ENCODE peak calls at places on chromosomes 4 and X, in four cellular contexts. One of them, this sample, is unnamed.

GRCh38 chrX:24207826-24208225 is 58.3 kb downstream of the ZFX start:
- DNase-seq in prostate gland: no peak
- DNase-seq in cardiac muscle cell: no peak
- DNase-seq in breast epithelium: no peak
- DNase-seq in this sample: no peak

GRCh38 chrX:41480508-41481260 is 33.5 kb downstream of the NYX start:
- DNase-seq in prostate gland: no peak
- DNase-seq in cardiac muscle cell: no peak
- DNase-seq in breast epithelium: no peak
- DNase-seq in this sample: no peak

GRCh38 chrX:115912372-115912897 is 258.1 kb upstream of the AGTR2 start:
- DNase-seq in prostate gland: no peak
- DNase-seq in cardiac muscle cell: no peak
- DNase-seq in breast epithelium: no peak
- DNase-seq in this sample: no peak

GRCh38 chr4:81314196-81314896 is 99.3 kb upstream of the PRKG2 start:
- DNase-seq in prostate gland: no peak
- DNase-seq in cardiac muscle cell: peak; percentile 57
- DNase-seq in breast epithelium: no peak
- DNase-seq in this sample: peak; percentile 85

GRCh38 chrX:11427082-11428033 is 134.1 kb downstream of the AMELX start:
- DNase-seq in prostate gland: peak; percentile 45
- DNase-seq in cardiac muscle cell: peak; percentile 6
- DNase-seq in breast epithelium: no peak
- DNase-seq in this sample: peak; percentile 46

GRCh38 chrX:72620550-72621145 is 48.0 kb upstream of the HDAC8 start:
- DNase-seq in prostate gland: peak; percentile 74
- DNase-seq in cardiac muscle cell: no peak
- DNase-seq in breast epithelium: peak; percentile 43
- DNase-seq in this sample: peak; percentile 93

GRCh38 chr4:42566835-42567234 is 90.1 kb downstream of the ATP8A1 start:
- DNase-seq in prostate gland: no peak
- DNase-seq in cardiac muscle cell: no peak
- DNase-seq in breast epithelium: no peak
- DNase-seq in this sample: no peak

GRCh38 chr4:41679991-41680390 is 68.5 kb downstream of the PHOX2B start:
- DNase-seq in prostate gland: no peak
- DNase-seq in cardiac muscle cell: no peak
- DNase-seq in breast epithelium: no peak
- DNase-seq in this sample: no peak

GRCh38 chrX:71058116-71058515 is 10.0 kb downstream of the SNX12 start:
- DNase-seq in prostate gland: no peak
- DNase-seq in cardiac muscle cell: no peak
- DNase-seq in breast epithelium: no peak
- DNase-seq in this sample: no peak

GRCh38 chr4:61298178-61298740 is 98.1 kb downstream of the ADGRL3 start:
- DNase-seq in prostate gland: no peak
- DNase-seq in cardiac muscle cell: peak; percentile 13
- DNase-seq in breast epithelium: no peak
- DNase-seq in this sample: no peak

GRCh38 chr4:8342651-8343050 is 73.1 kb downstream of the HTRA3 start:
- DNase-seq in prostate gland: no peak
- DNase-seq in cardiac muscle cell: no peak
- DNase-seq in breast epithelium: no peak
- DNase-seq in this sample: no peak

GRCh38 chr4:64899563-64899962 is 490.3 kb upstream of the TECRL start:
- DNase-seq in prostate gland: no peak
- DNase-seq in cardiac muscle cell: no peak
- DNase-seq in breast epithelium: no peak
- DNase-seq in this sample: no peak

GRCh38 chr4:47879458-47879857 is 34.9 kb downstream of the NFXL1 start:
- DNase-seq in prostate gland: no peak
- DNase-seq in cardiac muscle cell: no peak
- DNase-seq in breast epithelium: no peak
- DNase-seq in this sample: no peak

GRCh38 chr4:151952711-151953254 is 192.0 kb upstream of the GATB start:
- DNase-seq in prostate gland: no peak
- DNase-seq in cardiac muscle cell: no peak
- DNase-seq in breast epithelium: no peak
- DNase-seq in this sample: no peak

GRCh38 chrX:80808854-80809493 is 703 bp downstream of the BRWD3 start:
- DNase-seq in prostate gland: peak; percentile 11
- DNase-seq in cardiac muscle cell: peak; percentile 10
- DNase-seq in breast epithelium: peak; percentile 19
- DNase-seq in this sample: peak; percentile 22

GRCh38 chr4:78684196-78685079 is 91.7 kb upstream of the BMP2K start:
- DNase-seq in prostate gland: no peak
- DNase-seq in cardiac muscle cell: no peak
- DNase-seq in breast epithelium: no peak
- DNase-seq in this sample: no peak

GRCh38 chr4:123977623-123978022 is 581.0 kb downstream of the SPRY1 start:
- DNase-seq in prostate gland: no peak
- DNase-seq in cardiac muscle cell: no peak
- DNase-seq in breast epithelium: no peak
- DNase-seq in this sample: no peak

GRCh38 chrX:22950278-22951266 is 49.2 kb upstream of the DDX53 start:
- DNase-seq in prostate gland: no peak
- DNase-seq in cardiac muscle cell: no peak
- DNase-seq in breast epithelium: no peak
- DNase-seq in this sample: peak; percentile 50

GRCh38 chr4:1531683-1532548 is 125.7 kb upstream of the NKX1-1 start:
- DNase-seq in prostate gland: no peak
- DNase-seq in cardiac muscle cell: no peak
- DNase-seq in breast epithelium: no peak
- DNase-seq in this sample: no peak

GRCh38 chr4:150126880-150127236 is 48.6 kb downstream of the DCLK2 start:
- DNase-seq in prostate gland: no peak
- DNase-seq in cardiac muscle cell: no peak
- DNase-seq in breast epithelium: no peak
- DNase-seq in this sample: no peak

GRCh38 chr4:163662761-163663160 is 168.3 kb downstream of the TMA16 start:
- DNase-seq in prostate gland: no peak
- DNase-seq in cardiac muscle cell: no peak
- DNase-seq in breast epithelium: no peak
- DNase-seq in this sample: no peak

GRCh38 chr4:163666335-163666888 is 171.9 kb downstream of the TMA16 start:
- DNase-seq in prostate gland: no peak
- DNase-seq in cardiac muscle cell: no peak
- DNase-seq in breast epithelium: no peak
- DNase-seq in this sample: no peak

GRCh38 chr4:163663454-163664225 is 169.2 kb downstream of the TMA16 start:
- DNase-seq in prostate gland: no peak
- DNase-seq in cardiac muscle cell: no peak
- DNase-seq in breast epithelium: no peak
- DNase-seq in this sample: no peak

DNA sequence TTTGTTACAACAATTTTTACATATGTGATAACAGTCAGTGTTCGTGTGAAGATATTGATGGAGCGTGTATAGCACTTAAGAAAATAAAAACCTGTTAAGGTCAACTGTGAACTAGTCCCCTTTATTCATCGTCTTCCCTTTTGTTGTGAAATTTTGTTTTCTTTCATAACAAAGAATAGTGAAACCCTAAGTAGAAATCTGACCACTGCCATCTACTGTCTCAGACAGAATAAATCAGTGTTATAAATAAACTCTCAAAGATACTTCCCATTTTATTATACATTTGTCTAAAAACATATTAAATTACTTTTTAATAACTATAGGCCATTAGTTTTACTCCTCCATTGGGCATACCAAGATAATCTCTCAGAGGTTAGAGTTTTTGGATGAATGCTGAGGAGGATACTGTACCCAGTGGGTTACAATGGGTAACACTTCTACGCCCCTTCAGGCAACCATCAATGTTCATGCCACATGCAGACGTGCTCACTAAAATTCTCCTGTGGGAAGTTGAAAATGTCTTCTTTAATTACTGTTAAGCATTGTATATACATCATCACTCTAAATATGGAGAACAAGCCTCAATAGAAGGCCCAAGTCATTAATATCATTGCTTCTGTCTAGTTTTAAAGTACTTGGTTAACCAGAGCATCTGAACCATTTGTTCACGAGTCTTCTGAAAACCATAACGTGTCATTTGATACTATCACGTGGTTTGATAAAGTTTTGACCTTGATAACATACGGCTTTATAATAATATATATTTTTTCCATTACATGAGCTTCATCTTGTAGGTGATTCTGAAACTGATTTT is 171.2 kb downstream of the TMA16 start:
- DNase-seq in prostate gland: no peak
- DNase-seq in cardiac muscle cell: no peak
- DNase-seq in breast epithelium: no peak
- DNase-seq in this sample: no peak
- TF ChIP-seq CTCF in prostate gland: no peak
- TF ChIP-seq CTCF in cardiac muscle cell: no peak
- TF ChIP-seq CTCF in breast epithelium: no peak
- TF ChIP-seq CTCF in this sample: no peak

GRCh38 chrX:40148189-40148438 is 50.4 kb upstream of the BCOR start:
- DNase-seq in prostate gland: no peak
- DNase-seq in cardiac muscle cell: no peak
- DNase-seq in breast epithelium: no peak
- DNase-seq in this sample: no peak

GRCh38 chrX:40150503-40150902 is 52.7 kb upstream of the BCOR start:
- DNase-seq in prostate gland: no peak
- DNase-seq in cardiac muscle cell: no peak
- DNase-seq in breast epithelium: no peak
- DNase-seq in this sample: no peak

GRCh38 chrX:40147399-40148188 is 49.8 kb upstream of the BCOR start:
- DNase-seq in prostate gland: no peak
- DNase-seq in cardiac muscle cell: no peak
- DNase-seq in breast epithelium: no peak
- DNase-seq in this sample: no peak

GRCh38 chrX:40148439-40149285 is 50.9 kb upstream of the BCOR start:
- DNase-seq in prostate gland: no peak
- DNase-seq in cardiac muscle cell: no peak
- DNase-seq in breast epithelium: no peak
- DNase-seq in this sample: no peak

GRCh38 chrX:40149286-40150175 is 51.8 kb upstream of the BCOR start:
- DNase-seq in prostate gland: no peak
- DNase-seq in cardiac muscle cell: peak; percentile 82
- DNase-seq in breast epithelium: no peak
- DNase-seq in this sample: no peak
- H3K4me3 ChIP-seq in prostate gland: no peak overlapping the region
- H3K4me3 ChIP-seq in cardiac muscle cell: no peak overlapping the region
- H3K4me3 ChIP-seq in breast epithelium: no peak overlapping the region
- H3K4me3 ChIP-seq in this sample: no peak overlapping the region

DNA sequence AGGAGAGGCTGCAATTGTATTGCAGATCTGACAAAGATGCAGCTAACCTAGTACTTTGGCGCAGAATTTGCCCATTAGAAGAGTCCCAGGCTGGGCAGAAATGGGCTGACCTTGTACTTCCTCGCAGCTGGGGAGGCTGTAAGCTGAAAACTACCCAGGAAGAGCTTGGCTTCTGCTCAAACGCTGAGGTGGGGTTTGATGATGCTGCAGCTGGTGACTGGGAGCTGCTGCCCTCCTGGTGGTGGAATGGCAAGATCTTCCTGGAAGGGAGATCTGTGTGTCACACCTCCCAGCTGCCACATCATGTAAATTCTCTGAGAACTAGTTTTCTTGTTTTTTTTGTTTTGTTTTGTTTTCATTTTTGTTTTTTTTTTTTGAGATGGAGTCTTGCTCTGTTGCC is 17.4 kb downstream of the CCNG2 start:
- DNase-seq in prostate gland: no peak
- DNase-seq in cardiac muscle cell: no peak
- DNase-seq in breast epithelium: no peak
- DNase-seq in this sample: no peak
- TF ChIP-seq CTCF in prostate gland: no peak
- TF ChIP-seq CTCF in cardiac muscle cell: no peak
- TF ChIP-seq CTCF in breast epithelium: no peak
- TF ChIP-seq CTCF in this sample: no peak

GRCh38 chrX:39263946-39264483 is 462.8 kb downstream of the MID1IP1 start:
- DNase-seq in prostate gland: no peak
- DNase-seq in cardiac muscle cell: no peak
- DNase-seq in breast epithelium: no peak
- DNase-seq in this sample: no peak
- H3K4me3 ChIP-seq in prostate gland: no peak overlapping the region
- H3K4me3 ChIP-seq in cardiac muscle cell: no peak overlapping the region
- H3K4me3 ChIP-seq in breast epithelium: no peak overlapping the region
- H3K4me3 ChIP-seq in this sample: no peak overlapping the region

This sample was measured in body of pancreas.